ENCODE peak calls at places on chromosomes 12 and 14, in six cellular contexts. O, Y, I, N, R and L are unnamed samples.
A peak's percentile ranks its signal among the peaks of the same experiment; 100 is the strongest.

GRCh38 chr12:24252580-24252979 is 303.1 kb upstream of the SOX5 start:
- DNase-seq in Y (no peak), O (no peak), I (no peak), R (peak; percentile 0), N (no peak), L (no peak)

GRCh38 chr14:35814371-35815005 is 5.4 kb upstream of the RALGAPA1 start:
- DNase-seq in R (peak; percentile 73), Y (no peak), O (peak; percentile 70), N (peak; percentile 81), I (peak; percentile 56), L (no peak)

GRCh38 chr12:48969160-48969771 is 2.3 kb downstream of the WNT10B start:
- DNase-seq in Y (no peak), N (no peak), R (no peak), I (no peak), O (no peak), L (no peak)

GRCh38 chr12:58703911-58704310 is 216.4 kb downstream of the LRIG3 start:
- DNase-seq in I (no peak), R (no peak), O (no peak), Y (no peak), N (no peak), L (no peak)

GRCh38 chr12:95699579-95699978 is 91.0 kb downstream of the NTN4 start:
- DNase-seq in I (no peak), Y (no peak), N (no peak), O (no peak), R (no peak), L (no peak)

GRCh38 chr12:6523708-6524107 is 10.6 kb upstream of the GAPDH start:
- DNase-seq in R (no peak), N (no peak), I (no peak), Y (no peak), O (no peak), L (no peak)

GRCh38 chr12:59650594-59651229 is 54.9 kb downstream of the SLC16A7 start:
- DNase-seq in R (no peak), I (no peak), O (peak; percentile 17), N (no peak), Y (no peak), L (no peak)

GRCh38 chr14:92472860-92473259 is 40.7 kb upstream of the RIN3 start:
- DNase-seq in I (no peak), Y (no peak), N (no peak), O (no peak), R (no peak), L (no peak)

GRCh38 chr12:75438052-75438754 is 42.4 kb upstream of the GLIPR1 start:
- DNase-seq in R (no peak), O (no peak), N (peak; percentile 47), I (no peak), Y (no peak), L (no peak)

GRCh38 chr12:51517800-51518199 is 73.2 kb upstream of the SCN8A start:
- DNase-seq in I (no peak), R (no peak), N (no peak), Y (no peak), O (no peak), L (no peak)

GRCh38 chr14:76456200-76456599 is 80.3 kb downstream of the ESRRB start:
- DNase-seq in Y (no peak), I (no peak), O (peak; percentile 46), N (peak; percentile 43), R (peak; percentile 44), L (no peak)

GRCh38 chr14:93716002-93716401 is 72.3 kb downstream of the PRIMA1 start:
- DNase-seq in Y (no peak), I (no peak), R (no peak), N (no peak), O (no peak), L (no peak)

GRCh38 chr12:124613151-124613585 is 45.8 kb upstream of the NCOR2 start:
- DNase-seq in R (no peak), N (no peak), I (no peak), Y (no peak), O (no peak), L (peak; percentile 44)

GRCh38 chr12:18492372-18493025 is 231.2 kb downstream of the PIK3C2G start:
- DNase-seq in N (no peak), Y (no peak), I (no peak), R (no peak), O (no peak), L (no peak)

GRCh38 chr14:83470466-83470865 is 1936.8 kb upstream of the SEL1L start:
- DNase-seq in O (no peak), N (no peak), R (no peak), Y (no peak), I (no peak), L (no peak)

GRCh38 chr14:76191297-76191696 is 39.6 kb downstream of the GPATCH2L start:
- DNase-seq in R (no peak), I (no peak), Y (no peak), N (no peak), O (peak; percentile 42), L (no peak)

GRCh38 chr14:92926180-92926845 is 3.4 kb downstream of the CHGA start:
- DNase-seq in O (no peak), N (no peak), Y (no peak), R (no peak), I (no peak), L (no peak)

GRCh38 chr12:51590347-51591019 is 550 bp upstream of the SCN8A start:
- DNase-seq in N (peak; percentile 67), R (peak; percentile 46), Y (peak; percentile 58), O (peak; percentile 60), I (peak; percentile 56), L (peak; percentile 53)

GRCh38 chr14:22900088-22900799 is 17.2 kb downstream of the REM2 start:
- DNase-seq in R (peak; percentile 79), I (no peak), O (peak; percentile 63), Y (no peak), N (peak; percentile 89), L (peak; percentile 58)

GRCh38 chr14:85824526-85824925 is 294.6 kb downstream of the FLRT2 start:
- DNase-seq in O (no peak), I (no peak), R (no peak), Y (no peak), N (no peak), L (no peak)

GRCh38 chr14:92565718-92566115 is 52.1 kb downstream of the RIN3 start:
- DNase-seq in I (no peak), N (no peak), O (no peak), Y (no peak), R (no peak), L (no peak)

GRCh38 chr14:48936352-48936751 is 649.8 kb downstream of the RPS29 start:
- DNase-seq in O (peak; percentile 74), I (no peak), R (peak; percentile 23), N (no peak), Y (no peak), L (no peak)

GRCh38 chr12:34287986-34288962 is 266.0 kb downstream of the ALG10 start:
- DNase-seq in Y (peak; percentile 12), O (no peak), N (no peak), R (no peak), I (no peak), L (no peak)

GRCh38 chr14:69039287-69039628 is 60.2 kb upstream of the ACTN1 start:
- DNase-seq in I (no peak), O (no peak), Y (no peak), N (no peak), R (no peak), L (no peak)

GRCh38 chr14:103104389-103104653 is 9.8 kb downstream of the EXOC3L4 start:
- DNase-seq in R (no peak), N (no peak), Y (no peak), O (no peak), I (no peak), L (no peak)

GRCh38 chr12:49750027-49750977 is 8.9 kb downstream of the TMBIM6 start:
- DNase-seq in I (no peak), O (peak; percentile 71), R (peak; percentile 46), Y (no peak), N (peak; percentile 72), L (no peak)

GRCh38 chr12:51621155-51621922 is 30.3 kb downstream of the SCN8A start:
- DNase-seq in Y (no peak), R (no peak), N (no peak), I (no peak), O (no peak), L (no peak)

GRCh38 chr12:121562484-121562883 is 18.3 kb downstream of the KDM2B start:
- DNase-seq in R (no peak), N (no peak), Y (no peak), O (no peak), I (no peak), L (no peak)

GRCh38 chr12:121560392-121561021 is 20.3 kb downstream of the KDM2B start:
- DNase-seq in Y (no peak), I (no peak), N (no peak), O (no peak), R (no peak), L (no peak)
- H3K27me3 ChIP-seq in Y (no peaks in the 10 kb centered on the region), I (no peaks in the 10 kb centered on the region), N (no peaks in the 10 kb centered on the region), O (no peaks in the 10 kb centered on the region), R (no peaks in the 10 kb centered on the region), L (no peaks in the 10 kb centered on the region)

GRCh38 chr14:104688755-104689619 is at the start of gene INF2:
- DNase-seq in I (no peak), Y (peak; percentile 76), O (peak; percentile 68), N (peak; percentile 70), R (peak; percentile 78), L (peak; percentile 50)
- H3K27me3 ChIP-seq in I (no peaks in the 10 kb centered on the region), Y (no peaks in the 10 kb centered on the region), O (no peaks in the 10 kb centered on the region), N (no peaks in the 10 kb centered on the region), R (no peaks in the 10 kb centered on the region), L (no peaks in the 10 kb centered on the region)

DNA sequence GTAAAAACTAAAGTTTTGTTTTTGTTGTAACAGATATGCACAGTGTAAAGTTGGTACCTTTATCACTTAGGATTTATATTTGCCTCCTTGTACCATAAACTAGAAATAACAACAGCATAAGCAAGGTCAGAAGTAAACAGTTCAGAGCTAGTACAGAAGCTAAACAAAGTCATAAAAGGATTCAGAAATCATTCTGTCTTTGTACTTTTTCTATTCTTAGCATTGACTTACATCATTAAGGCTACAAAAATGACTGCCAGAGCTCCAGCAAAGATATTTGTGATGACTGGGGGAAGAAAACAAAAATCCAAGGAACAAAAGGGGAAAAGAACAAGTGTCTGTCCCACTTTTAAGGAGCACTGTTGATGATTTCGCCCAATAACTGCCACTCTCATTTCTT is 347.2 kb downstream of the CCDC91 start:
- DNase-seq in O (no peak), Y (no peak), I (no peak), N (no peak), R (no peak), L (no peak)
- H3K27me3 ChIP-seq in O (no peaks in the 10 kb centered on the region), Y (no peaks in the 10 kb centered on the region), I (no peaks in the 10 kb centered on the region), N (no peaks in the 10 kb centered on the region), R (no peaks in the 10 kb centered on the region), L (no peaks in the 10 kb centered on the region)

GRCh38 chr12:112796067-112796466 is 4.5 kb downstream of the RPH3A start:
- DNase-seq in I (no peak), Y (no peak), O (no peak), N (no peak), R (no peak), L (no peak)
- H3K27me3 ChIP-seq in I (peaks cover 4% of the 10 kb centered on the region), Y (peaks cover 2% of the 10 kb centered on the region), O (no peaks in the 10 kb centered on the region), N (peaks cover 19% of the 10 kb centered on the region), R (no peaks in the 10 kb centered on the region), L (peaks cover 3% of the 10 kb centered on the region)